ENCODE peak calls at places on chromosomes 2 and 18, in nine cellular contexts. P is H1, H is heart left ventricle, B is HepG2, Z is uterus, K is suprapubic skin, A is sigmoid colon, Y is adrenal gland, T is breast epithelium. L is an unnamed sample.

GRCh38 chr2:71669058-71669456 is 215.7 kb downstream of the DYSF start:
- DNase-seq in P (no peak), H (no peak), B (no peak), Z (no peak), K (no peak), A (peak; percentile 53), Y (no peak), T (no peak), L (no peak)

GRCh38 chr18:24659837-24660720 is 199.6 kb downstream of the HRH4 start:
- DNase-seq in P (no peak), H (peak; percentile 45), B (no peak), Z (peak; percentile 38), K (peak; percentile 64), A (peak; percentile 72), Y (no peak), T (no peak), L (no peak)

GRCh38 chr2:196823750-196824149 is 14.6 kb upstream of the C2orf66 start:
- DNase-seq in P (no peak), H (no peak), B (no peak), Z (no peak), K (no peak), A (no peak), Y (no peak), T (no peak), L (no peak)

GRCh38 chr2:105496271-105496670 is 97.4 kb upstream of the FHL2 start:
- DNase-seq in P (no peak), H (peak; percentile 73), B (no peak), Z (no peak), K (no peak), A (no peak), Y (no peak), T (no peak), L (no peak)

GRCh38 chr2:23791030-23791429 is 135.9 kb downstream of the ATAD2B start:
- DNase-seq in P (no peak), H (no peak), B (peak; percentile 6), Z (no peak), K (no peak), A (no peak), Y (no peak), T (no peak), L (no peak)

GRCh38 chr2:37775908-37776250 is 104.4 kb upstream of the CDC42EP3 start:
- DNase-seq in P (no peak), H (no peak), B (no peak), Z (peak; percentile 56), K (no peak), A (peak; percentile 78), Y (no peak), T (no peak), L (no peak)

GRCh38 chr2:42850016-42850805 is 57.8 kb upstream of the HAAO start:
- DNase-seq in P (no peak), H (no peak), B (no peak), Z (peak; percentile 11), K (peak; percentile 47), A (no peak), Y (no peak), T (no peak), L (no peak)

GRCh38 chr2:108936868-108937265 is 52.2 kb downstream of the EDAR start:
- DNase-seq in P (no peak), H (peak; percentile 67), B (no peak), Z (no peak), K (no peak), A (no peak), Y (no peak), T (no peak), L (no peak)

GRCh38 chr2:163834221-163834620 is 98.4 kb upstream of the FIGN start:
- DNase-seq in P (no peak), H (no peak), B (no peak), Z (no peak), K (no peak), A (no peak), Y (no peak), T (no peak), L (no peak)

GRCh38 chr2:27042159-27042661 is 9.3 kb upstream of the AGBL5 start:
- DNase-seq in P (no peak), H (no peak), B (no peak), Z (no peak), K (no peak), A (no peak), Y (no peak), T (no peak), L (peak; percentile 46)

GRCh38 chr2:15435474-15435873 is 125.7 kb downstream of the NBAS start:
- DNase-seq in P (no peak), H (no peak), B (peak; percentile 86), Z (no peak), K (no peak), A (no peak), Y (no peak), T (no peak), L (no peak)

GRCh38 chr2:209162129-209162528 is 261.7 kb upstream of the MAP2 start:
- DNase-seq in P (no peak), H (no peak), B (no peak), Z (no peak), K (no peak), A (no peak), Y (no peak), T (no peak), L (no peak)

GRCh38 chr2:168441214-168441872 is 14.7 kb upstream of the CERS6 start:
- DNase-seq in P (no peak), H (no peak), B (no peak), Z (no peak), K (no peak), A (no peak), Y (no peak), T (no peak), L (no peak)

GRCh38 chr2:135962401-135963138 is 22.9 kb downstream of the DARS1 start:
- DNase-seq in P (no peak), H (no peak), B (no peak), Z (no peak), K (no peak), A (no peak), Y (no peak), T (no peak), L (no peak)

GRCh38 chr18:42365550-42365949 is 410.5 kb downstream of the PIK3C3 start:
- DNase-seq in P (no peak), H (no peak), B (no peak), Z (no peak), K (no peak), A (no peak), Y (no peak), T (no peak), L (no peak)

GRCh38 chr2:96762529-96763253 is 2.0 kb downstream of the CNNM4 start:
- DNase-seq in P (peak; percentile 61), H (no peak), B (no peak), Z (no peak), K (no peak), A (no peak), Y (no peak), T (no peak), L (peak; percentile 44)

GRCh38 chr18:73942081-73942625 is 205.5 kb downstream of the FBXO15 start:
- DNase-seq in P (no peak), H (no peak), B (no peak), Z (no peak), K (no peak), A (no peak), Y (no peak), T (no peak), L (no peak)

GRCh38 chr2:38113036-38113435 is 37.1 kb upstream of the CYP1B1 start:
- DNase-seq in P (no peak), H (no peak), B (no peak), Z (no peak), K (no peak), A (no peak), Y (no peak), T (no peak), L (no peak)

DNA sequence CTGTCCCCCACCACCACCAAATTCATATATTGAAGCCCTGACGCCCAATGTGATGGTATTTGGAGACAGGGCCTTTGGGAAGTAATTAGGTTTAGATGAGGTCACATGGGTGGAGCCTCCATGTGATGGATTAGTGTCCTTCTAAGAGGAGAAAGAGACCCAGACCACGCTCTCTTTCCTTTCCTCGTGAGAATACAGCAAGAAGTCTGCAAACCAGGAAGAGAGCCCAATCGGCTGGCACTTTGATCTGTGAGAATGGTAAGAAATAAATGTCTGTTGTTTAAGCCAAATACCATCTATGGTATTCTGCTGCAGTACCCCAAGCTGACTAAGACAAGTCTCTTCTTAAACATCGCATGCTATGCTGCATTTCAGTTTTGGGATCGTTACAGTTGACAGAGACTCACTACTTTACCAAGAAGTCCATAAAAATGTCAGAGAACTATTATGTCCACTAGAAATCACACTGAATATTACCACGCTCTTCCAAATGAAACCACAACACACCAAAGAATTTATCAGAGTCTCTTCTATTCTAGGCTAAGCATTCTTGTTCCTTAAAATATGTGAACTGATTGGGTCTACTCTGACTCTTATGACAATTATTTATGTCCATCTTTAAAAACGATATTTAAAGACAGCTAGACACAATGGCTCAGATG is 48.5 kb downstream of the LPIN2 start:
- DNase-seq in P (no peak), H (no peak), B (no peak), Z (no peak), K (no peak), A (no peak), Y (no peak), T (no peak), L (no peak)
- H3K4me1 ChIP-seq in P (peaks cover 9% of the 10 kb centered on the region), H (peaks cover 23% of the 10 kb centered on the region), B (peaks cover 78% of the 10 kb centered on the region), Z (peaks cover 7% of the 10 kb centered on the region), K (peaks cover 19% of the 10 kb centered on the region), A (no peaks in the 10 kb centered on the region), Y (peaks cover 50% of the 10 kb centered on the region), T (no peaks in the 10 kb centered on the region), L (peaks cover 35% of the 10 kb centered on the region)

DNA sequence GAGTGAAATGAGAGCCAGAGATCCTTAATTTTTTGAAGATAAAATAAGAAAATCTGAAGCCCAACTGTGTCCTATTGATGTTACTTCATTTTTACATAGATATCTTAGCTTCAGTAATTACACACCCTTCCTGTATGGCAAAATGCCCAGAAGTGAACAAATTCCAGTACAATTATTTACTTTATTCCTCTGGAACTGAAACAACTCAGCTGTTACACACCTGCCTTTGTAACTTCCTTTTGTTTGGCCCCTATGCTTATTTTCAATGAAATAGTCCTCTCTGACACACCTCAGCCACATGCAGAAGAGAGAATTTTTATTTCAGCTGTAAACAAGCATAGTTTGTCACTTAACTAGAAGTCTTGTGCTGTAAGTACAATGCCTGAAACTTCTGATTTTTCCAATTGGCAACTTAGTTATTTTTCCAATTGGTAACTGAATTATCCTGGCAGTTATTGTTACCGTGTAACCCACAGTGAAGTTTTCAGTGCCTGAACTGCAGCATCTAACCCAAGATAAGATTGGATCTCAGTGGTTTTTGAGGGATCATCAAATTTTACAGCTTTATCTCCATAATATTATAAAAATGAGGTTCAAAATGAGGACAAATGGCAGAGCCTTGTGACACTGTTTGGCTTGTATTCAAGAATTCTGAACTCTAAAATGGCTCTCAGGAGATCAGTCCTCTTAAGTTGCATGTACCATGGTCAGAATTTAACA is 82.6 kb downstream of the PKP4 start:
- DNase-seq in P (no peak), H (no peak), B (peak; percentile 93), Z (no peak), K (no peak), A (no peak), Y (no peak), T (no peak), L (no peak)
- H3K4me3 ChIP-seq in P (no peak overlapping the region), H (no peak overlapping the region), B (no peak overlapping the region), Z (no peak overlapping the region), K (no peak overlapping the region), A (no peak overlapping the region), Y (no peak overlapping the region), T (no peak overlapping the region), L (no peak overlapping the region)

GRCh38 chr2:70087703-70088507 is 628 bp downstream of the PCBP1 start:
- DNase-seq in P (peak; percentile 60), H (peak; percentile 64), B (peak; percentile 64), Z (peak; percentile 42), K (peak; percentile 78), A (peak; percentile 84), Y (peak; percentile 61), T (peak; percentile 70), L (peak; percentile 47)
- TF ChIP-seq POLR2A in P (peak; percentile 92), H (peak; percentile 9), B (peak; percentile 70), Z (no peak), K (no peak), A (no peak), Y (peak; percentile 79), T (no peak), L (no peak)

GRCh38 chr2:241234066-241234790 is 45.8 kb downstream of the ANO7 start:
- DNase-seq in P (no peak), H (no peak), B (no peak), Z (no peak), K (peak; percentile 40), A (no peak), Y (no peak), T (no peak), L (no peak)
- H3K4me1 ChIP-seq in P (no peaks in the 10 kb centered on the region), H (peaks cover 4% of the 10 kb centered on the region), B (peaks cover 9% of the 10 kb centered on the region), Z (no peaks in the 10 kb centered on the region), K (no peaks in the 10 kb centered on the region), A (no peaks in the 10 kb centered on the region), Y (peaks cover 14% of the 10 kb centered on the region), T (no peaks in the 10 kb centered on the region), L (no peaks in the 10 kb centered on the region)